ENCODE peak calls at places on chromosomes 2 and 18, in nine cellular contexts. W is Right ventricle myocardium superior, Z is NCI-H1092 treated with DMSO at 0.1 percent for 48 hours, C is HCT116, O is head of caudate nucleus, Q is pancreas, E is C1 segment of cervical spinal cord, A is AG10803, S is NCI-H69. Y is an unnamed sample.

GRCh38 chr18:4510709-4511108 is 55.6 kb upstream of the DLGAP1 start:
- DNase-seq in W (no peak), Z (no peak), C (no peak), O (no peak), Q (no peak), E (no peak), A (peak; percentile 5), S (peak; percentile 29), Y (no peak)

GRCh38 chr2:98637401-98638144 is 29.2 kb downstream of the UNC50 start:
- DNase-seq in W (no peak), Z (no peak), C (no peak), O (no peak), Q (no peak), E (no peak), A (no peak), S (no peak), Y (no peak)

GRCh38 chr2:199764273-199764800 is 86.7 kb downstream of the FTCDNL1 start:
- DNase-seq in W (no peak), Z (no peak), C (no peak), O (no peak), Q (no peak), E (no peak), A (no peak), S (no peak), Y (no peak)

GRCh38 chr18:39825485-39825884 is 2129.5 kb upstream of the PIK3C3 start:
- DNase-seq in W (no peak), Z (peak; percentile 44), C (no peak), O (no peak), Q (no peak), E (no peak), A (no peak), S (peak; percentile 91), Y (no peak)

GRCh38 chr2:199459286-199460100 is 1.8 kb upstream of the SATB2 start:
- DNase-seq in W (peak; percentile 95), Z (peak; percentile 90), C (peak; percentile 93), O (peak; percentile 98), Q (peak; percentile 95), E (peak; percentile 91), A (peak; percentile 95), S (peak; percentile 91), Y (peak; percentile 92)

GRCh38 chr2:213818436-213818835 is 534.2 kb downstream of the SPAG16 start:
- DNase-seq in W (no peak), Z (no peak), C (no peak), O (no peak), Q (no peak), E (no peak), A (peak; percentile 24), S (no peak), Y (no peak)

GRCh38 chr2:58640042-58640441 is 398.9 kb upstream of the FANCL start:
- DNase-seq in W (no peak), Z (no peak), C (no peak), O (no peak), Q (no peak), E (no peak), A (no peak), S (no peak), Y (no peak)

GRCh38 chr2:18536100-18536499 is 24.4 kb downstream of the RDH14 start:
- DNase-seq in W (no peak), Z (no peak), C (no peak), O (no peak), Q (no peak), E (no peak), A (peak; percentile 51), S (peak; percentile 74), Y (no peak)

GRCh38 chr2:226125151-226125550 is 674.5 kb downstream of the IRS1 start:
- DNase-seq in W (no peak), Z (no peak), C (no peak), O (no peak), Q (no peak), E (no peak), A (no peak), S (no peak), Y (no peak)

GRCh38 chr2:165864353-165864752 is 70.3 kb upstream of the GALNT3 start:
- DNase-seq in W (no peak), Z (no peak), C (no peak), O (no peak), Q (no peak), E (no peak), A (no peak), S (peak; percentile 16), Y (no peak)

GRCh38 chr18:36186461-36187137 is 698 bp upstream of the MOCOS start:
- DNase-seq in W (peak; percentile 71), Z (no peak), C (no peak), O (no peak), Q (peak; percentile 67), E (no peak), A (peak; percentile 26), S (peak; percentile 51), Y (no peak)

Y was measured in kidney glomerular epithelial cell.